ENCODE peak calls at places on chromosomes 5 and 9, in six cellular contexts. P, I, Q, S, K and H are unnamed samples.
A peak's percentile ranks its signal among the peaks of the same experiment; 100 is the strongest.

GRCh38 chr9:101226803-101227202 is 158.0 kb downstream of the BAAT start:
- DNase-seq in P (no peak), I (peak; percentile 7), Q (no peak), S (no peak), K (peak; percentile 6), H (peak; percentile 15)

GRCh38 chr5:145062280-145062679 is 772.9 kb downstream of the PRELID2 start:
- DNase-seq in P (peak; percentile 41), I (no peak), Q (no peak), S (no peak), K (no peak), H (no peak)

GRCh38 chr9:100394819-100395218 is 32.1 kb upstream of the MSANTD3 start:
- DNase-seq in P (peak; percentile 27), I (no peak), Q (no peak), S (no peak), K (no peak), H (no peak)

GRCh38 chr5:84370176-84370575 is 14.5 kb downstream of the EDIL3 start:
- DNase-seq in P (no peak), I (no peak), Q (no peak), S (no peak), K (no peak), H (no peak)

GRCh38 chr5:109740329-109740728 is 50.6 kb downstream of the MAN2A1 start:
- DNase-seq in P (peak; percentile 72), I (no peak), Q (no peak), S (no peak), K (peak; percentile 47), H (no peak)

GRCh38 chr5:176414704-176415103 is 1.6 kb downstream of the CLTB start:
- DNase-seq in P (no peak), I (no peak), Q (no peak), S (no peak), K (no peak), H (no peak)

GRCh38 chr5:115810776-115811175 is 5.7 kb downstream of the CDO1 start:
- DNase-seq in P (peak; percentile 75), I (no peak), Q (no peak), S (no peak), K (no peak), H (no peak)

GRCh38 chr5:175544108-175544511 is 65.8 kb downstream of the SFXN1 start:
- DNase-seq in P (no peak), I (no peak), Q (no peak), S (no peak), K (no peak), H (no peak)

GRCh38 chr9:3879315-3879714 is 353.5 kb upstream of the RFX3 start:
- DNase-seq in P (no peak), I (no peak), Q (no peak), S (no peak), K (peak; percentile 39), H (no peak)

GRCh38 chr5:135535420-135535819 is 344 bp downstream of the NEUROG1 start:
- DNase-seq in P (no peak), I (no peak), Q (no peak), S (no peak), K (no peak), H (no peak)

GRCh38 chr5:39476466-39477215 is 51.9 kb upstream of the DAB2 start:
- DNase-seq in P (peak; percentile 85), I (no peak), Q (no peak), S (no peak), K (no peak), H (no peak)

GRCh38 chr9:134212809-134213507 is 48.6 kb upstream of the RNU6ATAC start:
- DNase-seq in P (no peak), I (no peak), Q (no peak), S (no peak), K (no peak), H (no peak)

GRCh38 chr5:178551059-178551458 is 39.1 kb downstream of the COL23A1 start:
- DNase-seq in P (peak; percentile 7), I (peak; percentile 34), Q (no peak), S (no peak), K (no peak), H (no peak)

GRCh38 chr9:73437758-73438157 is 286.1 kb downstream of the ANXA1 start:
- DNase-seq in P (peak; percentile 36), I (no peak), Q (no peak), S (no peak), K (no peak), H (no peak)

GRCh38 chr5:108801776-108802175 is 54.1 kb downstream of the FER start:
- DNase-seq in P (peak; percentile 96), I (no peak), Q (no peak), S (no peak), K (no peak), H (no peak)

GRCh38 chr9:127065592-127065991 is 56.8 kb downstream of the ANGPTL2 start:
- DNase-seq in P (peak; percentile 62), I (no peak), Q (no peak), S (no peak), K (no peak), H (no peak)

GRCh38 chr9:116589392-116590354 is 97.4 kb upstream of the TRIM32 start:
- DNase-seq in P (peak; percentile 19), I (peak; percentile 73), Q (no peak), S (peak; percentile 41), K (peak; percentile 22), H (peak; percentile 64)
- TF ChIP-seq CTCF in P (peak; percentile 56), I (peak; percentile 98), Q (peak; percentile 9), S (peak; percentile 87), K (peak; percentile 52), H (peak; percentile 71)

GRCh38 chr9:137317979-137318511 is 16.0 kb upstream of the NRARP start:
- DNase-seq in P (no peak), I (no peak), Q (no peak), S (no peak), K (no peak), H (no peak)

GRCh38 chr9:137319976-137320551 is 18.0 kb upstream of the NRARP start:
- DNase-seq in P (no peak), I (peak; percentile 4), Q (no peak), S (peak; percentile 19), K (no peak), H (no peak)

GRCh38 chr9:137318565-137318964 is 16.5 kb upstream of the NRARP start:
- DNase-seq in P (no peak), I (no peak), Q (no peak), S (no peak), K (no peak), H (no peak)

GRCh38 chr9:137319434-137319975 is 17.4 kb upstream of the NRARP start:
- DNase-seq in P (no peak), I (peak; percentile 7), Q (no peak), S (no peak), K (no peak), H (no peak)

DNA sequence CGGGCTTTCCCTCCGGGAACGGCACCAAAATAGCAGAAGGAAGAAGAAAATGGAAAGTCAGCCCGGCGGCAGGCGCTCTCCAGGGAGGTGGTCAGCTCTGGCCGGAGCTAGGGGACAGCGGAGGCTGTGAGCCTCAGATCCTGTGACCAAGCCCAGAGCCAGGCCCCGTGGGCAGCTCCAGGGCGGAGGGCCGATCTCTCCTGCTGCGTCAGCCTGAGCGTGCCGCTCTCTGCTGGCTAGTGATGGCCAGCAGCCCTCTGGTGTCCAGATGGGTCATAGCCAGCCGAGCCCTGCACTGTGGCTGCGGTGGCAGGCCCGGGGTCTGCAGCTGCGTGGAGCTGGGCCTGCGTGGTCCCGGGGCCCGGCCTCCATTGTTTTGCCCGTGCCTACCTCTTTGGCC is 16.9 kb upstream of the NRARP start:
- DNase-seq in P (peak; percentile 43), I (peak; percentile 63), Q (no peak), S (peak; percentile 58), K (peak; percentile 54), H (peak; percentile 71)
- TF ChIP-seq CTCF in P (peak; percentile 13), I (peak; percentile 88), Q (no peak), S (no peak), K (peak; percentile 52), H (no peak)

GRCh38 chr5:59503223-59503622 is 390.3 kb downstream of the PDE4D start:
- DNase-seq in P (no peak), I (no peak), Q (no peak), S (no peak), K (no peak), H (no peak)

GRCh38 chr5:59506285-59506877 is 387.1 kb downstream of the PDE4D start:
- DNase-seq in P (peak; percentile 36), I (no peak), Q (no peak), S (no peak), K (no peak), H (no peak)
- TF ChIP-seq CTCF in P (peak; percentile 29), I (no peak), Q (no peak), S (peak; percentile 62), K (peak; percentile 60), H (peak; percentile 12)

GRCh38 chr9:94553029-94553938 is 1.6 kb upstream of the PCAT7 start:
- DNase-seq in P (no peak), I (no peak), Q (no peak), S (no peak), K (peak; percentile 47), H (peak; percentile 17)

GRCh38 chr9:94554078-94554438 is 825 bp upstream of the PCAT7 start:
- DNase-seq in P (no peak), I (no peak), Q (no peak), S (no peak), K (no peak), H (no peak)

GRCh38 chr9:94560237-94560636 is 5.4 kb downstream of the PCAT7 start:
- DNase-seq in P (peak; percentile 1), I (no peak), Q (no peak), S (no peak), K (no peak), H (no peak)

DNA sequence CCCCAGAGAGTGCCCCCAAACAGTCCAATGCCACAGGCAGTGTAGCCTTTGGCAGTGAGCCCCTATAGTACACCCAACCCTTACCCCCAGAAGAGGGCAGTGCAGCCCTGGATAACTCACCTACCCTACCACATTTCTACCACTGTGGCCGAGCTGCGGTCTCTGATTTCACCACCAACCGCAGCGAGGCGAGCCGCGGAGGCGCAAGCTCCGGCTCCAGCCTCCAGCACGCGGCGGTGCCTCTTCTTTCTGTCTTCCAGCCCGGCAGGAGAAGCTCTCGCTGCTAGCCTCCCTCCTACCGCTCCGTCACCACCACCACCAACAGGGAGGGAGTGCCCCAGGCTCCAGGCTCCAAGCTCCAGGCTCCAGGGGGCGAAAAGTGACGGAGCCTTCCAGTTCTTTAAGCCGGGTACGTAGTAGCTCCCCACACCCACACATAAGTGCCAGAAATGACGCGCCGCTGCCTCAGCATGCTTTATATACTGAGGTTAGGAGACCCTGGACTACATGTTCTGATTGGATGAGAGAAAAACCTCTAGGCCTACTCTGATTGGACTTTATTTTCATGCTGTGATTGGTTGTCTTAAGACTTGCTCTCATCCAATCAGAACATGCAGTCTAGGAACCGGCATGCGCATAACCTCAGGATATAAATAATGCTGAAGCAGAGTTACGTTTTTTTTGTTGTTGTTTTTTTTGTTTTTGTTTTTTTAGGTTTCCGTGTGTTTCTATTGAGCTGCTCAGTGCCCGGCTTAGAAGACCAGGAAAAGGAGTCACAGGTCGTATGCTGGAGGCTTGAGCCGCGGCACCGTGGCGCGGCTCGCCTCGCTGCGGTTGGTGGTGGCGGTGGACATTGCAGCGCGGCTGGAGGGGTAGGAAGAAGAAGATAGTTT is at the start of gene PCAT7:
- DNase-seq in P (peak; percentile 47), I (peak; percentile 75), Q (no peak), S (peak; percentile 83), K (peak; percentile 90), H (peak; percentile 78)
- TF ChIP-seq CTCF in P (no peak), I (peak; percentile 89), Q (no peak), S (peak; percentile 49), K (peak; percentile 97), H (peak; percentile 41)

GRCh38 chr5:160165137-160166068 is 46.2 kb upstream of the PWWP2A start:
- DNase-seq in P (peak; percentile 99), I (no peak), Q (no peak), S (no peak), K (peak; percentile 76), H (peak; percentile 64)
- TF ChIP-seq CTCF in P (no peak), I (no peak), Q (no peak), S (no peak), K (no peak), H (no peak)